ENCODE peak calls at places on chromosomes 5 and 9, in eight cellular contexts. F, L, B, O, Q, K, W and C are unnamed samples.

GRCh38 chr9:22131817-22132216 is 122.7 kb upstream of the CDKN2B start:
- DNase-seq in F (no peak), L (no peak), B (no peak), O (no peak), Q (no peak), K (no peak), W (no peak), C (no peak)

GRCh38 chr9:77731930-77732329 is 83.8 kb upstream of the GNA14 start:
- DNase-seq in F (peak; percentile 29), L (no peak), B (no peak), O (no peak), Q (peak; percentile 13), K (no peak), W (peak; percentile 77), C (no peak)

GRCh38 chr5:132462856-132463745 is 27.5 kb downstream of the IRF1 start:
- DNase-seq in F (no peak), L (no peak), B (no peak), O (no peak), Q (no peak), K (peak; percentile 20), W (no peak), C (no peak)

GRCh38 chr5:161105563-161105962 is 253.6 kb upstream of the ATP10B start:
- DNase-seq in F (peak; percentile 70), L (no peak), B (no peak), O (no peak), Q (peak; percentile 5), K (no peak), W (no peak), C (no peak)

GRCh38 chr5:149596712-149597111 is 15.4 kb downstream of the ARHGEF37 start:
- DNase-seq in F (no peak), L (no peak), B (peak; percentile 47), O (no peak), Q (no peak), K (no peak), W (peak; percentile 47), C (no peak)

GRCh38 chr5:179796877-179797608 is 3.3 kb downstream of the LTC4S start:
- DNase-seq in F (no peak), L (no peak), B (peak; percentile 34), O (no peak), Q (no peak), K (no peak), W (no peak), C (no peak)

GRCh38 chr5:126253406-126253805 is 169.8 kb upstream of the GRAMD2B start:
- DNase-seq in F (no peak), L (no peak), B (no peak), O (no peak), Q (no peak), K (no peak), W (no peak), C (no peak)

GRCh38 chr9:107683566-107683965 is 194.0 kb upstream of the KLF4 start:
- DNase-seq in F (no peak), L (peak; percentile 30), B (no peak), O (no peak), Q (peak; percentile 38), K (no peak), W (no peak), C (no peak)

GRCh38 chr5:181173027-181173419 is 25.6 kb downstream of the OR2V2 start:
- DNase-seq in F (no peak), L (no peak), B (no peak), O (no peak), Q (peak; percentile 43), K (no peak), W (no peak), C (no peak)

GRCh38 chr5:31131381-31131811 is 62.1 kb upstream of the CDH6 start:
- DNase-seq in F (peak; percentile 68), L (no peak), B (no peak), O (no peak), Q (no peak), K (no peak), W (no peak), C (no peak)

GRCh38 chr9:34553511-34554021 is 30.8 kb upstream of the ENHO start:
- DNase-seq in F (no peak), L (no peak), B (peak; percentile 41), O (no peak), Q (no peak), K (no peak), W (no peak), C (no peak)

GRCh38 chr9:133571896-133572595 is 37.1 kb downstream of the FAM163B start:
- DNase-seq in F (no peak), L (no peak), B (no peak), O (no peak), Q (no peak), K (no peak), W (no peak), C (no peak)

GRCh38 chr5:89769975-89770374 is 639.6 kb downstream of the CETN3 start:
- DNase-seq in F (peak; percentile 86), L (no peak), B (no peak), O (no peak), Q (no peak), K (no peak), W (no peak), C (no peak)

GRCh38 chr5:5306696-5307095 is 115.8 kb upstream of the ICE1 start:
- DNase-seq in F (peak; percentile 85), L (no peak), B (peak; percentile 60), O (no peak), Q (no peak), K (no peak), W (peak; percentile 69), C (no peak)

GRCh38 chr5:18305288-18305899 is 671.1 kb downstream of the TAF11L14 start:
- DNase-seq in F (peak; percentile 14), L (no peak), B (peak; percentile 64), O (no peak), Q (no peak), K (no peak), W (peak; percentile 65), C (no peak)

GRCh38 chr5:3163626-3164025 is 412.1 kb upstream of the IRX2 start:
- DNase-seq in F (no peak), L (no peak), B (no peak), O (no peak), Q (no peak), K (no peak), W (no peak), C (no peak)

GRCh38 chr5:179242676-179243075 is 102.6 kb downstream of the ADAMTS2 start:
- DNase-seq in F (no peak), L (no peak), B (peak; percentile 44), O (no peak), Q (no peak), K (peak; percentile 5), W (no peak), C (no peak)

GRCh38 chr9:136086213-136086881 is 8.7 kb downstream of the NACC2 start:
- DNase-seq in F (no peak), L (peak; percentile 9), B (peak; percentile 47), O (no peak), Q (no peak), K (no peak), W (no peak), C (no peak)

GRCh38 chr9:37421914-37422288 is 595 bp upstream of the GRHPR start:
- DNase-seq in F (peak; percentile 20), L (peak; percentile 34), B (no peak), O (no peak), Q (no peak), K (no peak), W (no peak), C (peak; percentile 32)

GRCh38 chr5:129906177-129906887 is 2.1 kb downstream of the CHSY3 start:
- DNase-seq in F (peak; percentile 52), L (peak; percentile 11), B (peak; percentile 70), O (no peak), Q (peak; percentile 16), K (no peak), W (no peak), C (no peak)

GRCh38 chr5:57302164-57302563 is 128.3 kb downstream of the GPBP1 start:
- DNase-seq in F (peak; percentile 60), L (no peak), B (peak; percentile 49), O (peak; percentile 10), Q (no peak), K (no peak), W (peak; percentile 46), C (peak; percentile 34)

GRCh38 chr5:123207852-123208251 is 118.8 kb downstream of the PRDM6 start:
- DNase-seq in F (no peak), L (no peak), B (no peak), O (no peak), Q (no peak), K (no peak), W (no peak), C (no peak)

GRCh38 chr5:96538831-96539250 is 105.8 kb upstream of the PCSK1 start:
- DNase-seq in F (no peak), L (no peak), B (no peak), O (no peak), Q (no peak), K (no peak), W (no peak), C (no peak)

DNA sequence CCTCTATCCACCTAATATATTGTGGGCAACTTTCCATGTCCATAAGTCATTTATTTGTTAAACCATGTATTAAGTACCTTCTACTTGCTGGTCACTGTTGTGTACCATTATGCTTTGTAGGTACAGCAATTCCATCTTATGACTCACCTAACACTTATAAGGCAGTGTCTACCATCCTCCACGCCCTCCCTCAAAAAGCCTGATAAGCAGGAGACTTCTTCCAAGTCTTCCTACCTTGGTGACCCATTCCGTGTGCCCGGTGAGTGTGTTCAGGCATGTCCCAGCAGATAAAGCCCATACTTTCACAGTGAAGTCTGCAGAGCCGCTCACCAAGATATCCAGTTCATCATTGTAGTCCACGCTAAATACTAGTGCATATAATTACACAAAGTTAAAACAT is 17.4 kb downstream of the FBXW2 start:
- DNase-seq in F (peak; percentile 8), L (no peak), B (no peak), O (no peak), Q (no peak), K (no peak), W (no peak), C (no peak)
- H3K36me3 ChIP-seq in F (peaks cover 9% of the 10 kb centered on the region), L (peaks cover 88% of the 10 kb centered on the region), B (peaks cover 76% of the 10 kb centered on the region), O (peaks cover 28% of the 10 kb centered on the region), Q (no peaks in the 10 kb centered on the region), K (no peaks in the 10 kb centered on the region), W (peaks cover 45% of the 10 kb centered on the region), C (peaks cover 86% of the 10 kb centered on the region)

GRCh38 chr9:101037433-101037832 is 8.9 kb downstream of the PLPPR1 start:
- DNase-seq in F (no peak), L (no peak), B (no peak), O (no peak), Q (no peak), K (no peak), W (no peak), C (no peak)
- H3K27ac ChIP-seq in F (no peak overlapping the region), L (no peak overlapping the region), B (no peak overlapping the region), O (no peak overlapping the region), Q (no peak overlapping the region), K (no peak overlapping the region), W (no peak overlapping the region), C (no peak overlapping the region)

GRCh38 chr9:382383-382782 is 167.7 kb downstream of the DOCK8 start:
- DNase-seq in F (no peak), L (no peak), B (no peak), O (no peak), Q (no peak), K (no peak), W (no peak), C (no peak)
- H3K36me3 ChIP-seq in F (no peaks in the 10 kb centered on the region), L (no peaks in the 10 kb centered on the region), B (peaks cover 9% of the 10 kb centered on the region), O (peaks cover 81% of the 10 kb centered on the region), Q (no peaks in the 10 kb centered on the region), K (no peaks in the 10 kb centered on the region), W (no peaks in the 10 kb centered on the region), C (peaks cover 4% of the 10 kb centered on the region)

DNA sequence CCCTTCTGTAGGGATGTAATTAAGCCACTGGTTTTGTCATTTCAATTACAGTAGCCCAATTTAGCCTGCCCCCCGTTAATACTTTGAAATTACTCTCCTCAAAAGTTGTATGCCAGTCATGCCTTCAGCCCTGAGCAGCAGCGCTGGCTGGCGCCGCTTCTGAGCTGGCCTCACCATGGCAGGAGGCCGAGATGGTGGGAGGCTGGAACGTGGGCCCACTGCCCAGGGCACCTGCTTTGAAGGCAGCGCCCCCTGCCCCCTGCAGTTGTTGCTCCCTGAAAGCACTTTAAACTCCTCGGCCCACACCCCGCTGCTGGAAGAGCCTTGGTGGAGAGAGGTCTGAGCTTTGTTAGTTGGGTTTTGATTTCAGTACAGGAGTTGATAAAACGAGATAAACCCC is 9.2 kb downstream of the MVB12B start:
- DNase-seq in F (no peak), L (no peak), B (no peak), O (no peak), Q (no peak), K (no peak), W (no peak), C (no peak)
- H3K27ac ChIP-seq in F (no peak overlapping the region), L (peak overlapping the region; percentile 60), B (peak overlapping the region; percentile 2), O (no peak overlapping the region), Q (no peak overlapping the region), K (no peak overlapping the region), W (no peak overlapping the region), C (peak overlapping the region; percentile 60)